ENCODE peak calls at places on chromosomes 4 and X, in seven cellular contexts. C, B, X, M, Q, H and A are unnamed samples.

GRCh38 chr4:149145803-149146202 is 669.8 kb downstream of the IQCM start:
- DNase-seq in C (no peak), B (peak; percentile 87), X (no peak), M (no peak), Q (peak; percentile 95), H (no peak), A (no peak)

GRCh38 chr4:8394125-8394524 is 46.4 kb downstream of the ACOX3 start:
- DNase-seq in C (peak; percentile 86), B (peak; percentile 68), X (peak; percentile 38), M (peak; percentile 86), Q (peak; percentile 31), H (peak; percentile 52), A (peak; percentile 84)

GRCh38 chr4:140237616-140238352 is 83.8 kb upstream of the MAML3 start:
- DNase-seq in C (peak; percentile 89), B (peak; percentile 99), X (no peak), M (peak; percentile 76), Q (peak; percentile 93), H (peak; percentile 80), A (peak; percentile 98)

GRCh38 chr4:100907465-100908454 is 389.9 kb upstream of the EMCN start:
- DNase-seq in C (no peak), B (peak; percentile 10), X (no peak), M (no peak), Q (peak; percentile 5), H (no peak), A (peak; percentile 43)

GRCh38 chr4:110654254-110654635 is 31.4 kb upstream of the PITX2 start:
- DNase-seq in C (no peak), B (peak; percentile 52), X (no peak), M (no peak), Q (peak; percentile 32), H (no peak), A (no peak)

GRCh38 chr4:110970642-110971041 is 347.8 kb upstream of the PITX2 start:
- DNase-seq in C (peak; percentile 8), B (peak; percentile 37), X (peak; percentile 16), M (no peak), Q (peak; percentile 45), H (peak; percentile 70), A (peak; percentile 48)

GRCh38 chr4:101418055-101418454 is 70.7 kb upstream of the PPP3CA start:
- DNase-seq in C (peak; percentile 18), B (peak; percentile 5), X (no peak), M (no peak), Q (no peak), H (no peak), A (no peak)

GRCh38 chr4:2546286-2546823 is 9.9 kb downstream of the FAM193A start:
- DNase-seq in C (no peak), B (no peak), X (no peak), M (no peak), Q (no peak), H (no peak), A (no peak)

GRCh38 chrX:40090961-40091360 is 6.8 kb downstream of the BCOR start:
- DNase-seq in C (no peak), B (no peak), X (no peak), M (no peak), Q (no peak), H (no peak), A (no peak)

GRCh38 chr4:52976523-52977230 is 114.6 kb downstream of the RASL11B start:
- DNase-seq in C (no peak), B (no peak), X (no peak), M (no peak), Q (no peak), H (no peak), A (no peak)

GRCh38 chrX:136203438-136203837 is 47.8 kb downstream of the MAP7D3 start:
- DNase-seq in C (no peak), B (no peak), X (no peak), M (no peak), Q (no peak), H (no peak), A (no peak)

GRCh38 chr4:24794916-24795665 is at the start of gene SOD3:
- DNase-seq in C (peak; percentile 39), B (peak; percentile 92), X (peak; percentile 43), M (peak; percentile 80), Q (peak; percentile 86), H (peak; percentile 88), A (peak; percentile 86)

GRCh38 chr4:176753049-176753448 is 39.7 kb downstream of the VEGFC start:
- DNase-seq in C (peak; percentile 84), B (peak; percentile 98), X (no peak), M (no peak), Q (peak; percentile 95), H (no peak), A (peak; percentile 91)
- TF ChIP-seq CTCF in C (no peak), B (no peak), X (no peak), M (no peak), Q (no peak), H (no peak), A (no peak)

GRCh38 chr4:41645716-41646115 is 102.8 kb downstream of the PHOX2B start:
- DNase-seq in C (no peak), B (no peak), X (no peak), M (no peak), Q (no peak), H (no peak), A (no peak)

GRCh38 chr4:41647368-41647767 is 101.2 kb downstream of the PHOX2B start:
- DNase-seq in C (no peak), B (no peak), X (no peak), M (no peak), Q (no peak), H (no peak), A (no peak)

GRCh38 chr4:41644915-41645295 is 103.6 kb downstream of the PHOX2B start:
- DNase-seq in C (no peak), B (no peak), X (no peak), M (no peak), Q (no peak), H (no peak), A (no peak)

GRCh38 chr4:41646862-41647261 is 101.7 kb downstream of the PHOX2B start:
- DNase-seq in C (no peak), B (no peak), X (no peak), M (no peak), Q (no peak), H (no peak), A (no peak)

GRCh38 chr4:41644288-41644914 is 104.1 kb downstream of the PHOX2B start:
- DNase-seq in C (peak; percentile 27), B (peak; percentile 24), X (no peak), M (peak; percentile 82), Q (peak; percentile 16), H (peak; percentile 68), A (peak; percentile 37)
- H3K4me3 ChIP-seq in C (peak overlapping the region; percentile 20), B (no peak overlapping the region), X (peak overlapping the region; percentile 40), M (peak overlapping the region; percentile 24), Q (no peak overlapping the region), H (no peak overlapping the region), A (no peak overlapping the region)

DNA sequence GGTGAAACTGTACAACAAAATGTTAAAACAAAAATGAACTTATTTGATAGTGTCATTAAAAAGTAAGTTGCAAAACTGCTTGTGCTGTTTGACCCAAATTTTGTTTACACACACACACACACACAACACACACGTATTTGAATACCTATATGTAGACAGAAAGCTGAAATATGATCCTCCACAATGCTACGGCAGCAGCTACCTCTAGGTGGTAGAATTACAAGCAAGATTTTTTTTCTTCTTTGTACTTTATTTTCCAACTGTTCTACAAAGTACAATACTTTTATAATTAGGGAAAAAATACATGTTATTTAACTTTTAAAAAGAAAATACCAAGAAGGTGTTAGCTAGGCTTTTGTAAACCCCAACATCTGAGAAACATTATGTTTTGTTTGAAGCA is 1.2 kb downstream of the CYTL1 start:
- DNase-seq in C (no peak), B (no peak), X (no peak), M (no peak), Q (peak; percentile 12), H (no peak), A (no peak)
- TF ChIP-seq CTCF in C (peak; percentile 18), B (peak; percentile 21), X (peak; percentile 26), M (no peak), Q (peak; percentile 19), H (no peak), A (no peak)

DNA sequence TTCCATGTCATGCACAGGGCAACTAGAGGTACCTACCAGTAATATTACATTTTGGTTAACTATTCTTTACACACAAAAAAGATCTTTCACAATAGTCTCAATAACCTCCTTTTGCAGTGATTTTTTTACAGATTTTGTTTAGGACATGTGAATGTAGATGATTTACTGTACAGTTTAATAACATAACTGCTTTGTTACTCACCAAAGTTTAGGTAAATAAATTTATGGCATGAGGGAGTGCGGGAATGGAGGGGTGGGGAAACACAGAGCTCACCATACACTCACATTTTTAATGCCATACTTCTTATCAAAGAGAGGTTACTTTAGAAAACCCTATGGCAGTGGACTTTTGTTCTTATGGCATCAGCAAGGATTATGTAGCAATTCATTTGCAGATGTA is 93.1 kb upstream of the TEX13A start:
- DNase-seq in C (no peak), B (no peak), X (no peak), M (no peak), Q (no peak), H (no peak), A (no peak)
- H3K4me3 ChIP-seq in C (no peak overlapping the region), B (no peak overlapping the region), X (no peak overlapping the region), M (no peak overlapping the region), Q (no peak overlapping the region), H (no peak overlapping the region), A (no peak overlapping the region)